ENCODE peak calls at places on chromosomes 16 and 17, in ten cellular contexts. H is left ventricle myocardium inferior; Z is GM12864; U is effector memory CD4-positive, alpha-beta T cell; N is lower leg skin; Q is brain microvascular endothelial cell; R is mesenchymal stem cell; K is tibial nerve; F is transverse colon; J is mesendoderm. X is an unnamed sample.

GRCh38 chr17:36752096-36752888 is 150.9 kb downstream of the MRM1 start:
- DNase-seq in U (no peak), F (peak; percentile 39), J (no peak), Q (no peak), N (no peak), R (no peak), K (no peak), Z (no peak), H (no peak), X (no peak)

GRCh38 chr17:80491478-80492342 is 15.3 kb upstream of the NPTX1 start:
- DNase-seq in Z (no peak), U (no peak), R (no peak), F (no peak), Q (no peak), N (no peak), H (no peak), J (peak; percentile 54), K (no peak), X (no peak)

GRCh38 chr17:79983456-79983855 is 52.2 kb downstream of the TBC1D16 start:
- DNase-seq in K (no peak), Q (no peak), J (no peak), R (no peak), H (no peak), F (peak; percentile 4), U (no peak), Z (no peak), N (no peak), X (no peak)

GRCh38 chr17:7025240-7025639 is 2.4 kb downstream of the BCL6B start:
- DNase-seq in Z (no peak), H (no peak), Q (no peak), U (no peak), F (no peak), J (no peak), R (no peak), K (no peak), N (no peak), X (no peak)

GRCh38 chr16:27318399-27319256 is 4.9 kb downstream of the IL4R start:
- DNase-seq in Q (peak; percentile 56), Z (peak; percentile 50), N (no peak), J (peak; percentile 36), U (peak; percentile 6), F (peak; percentile 48), R (peak; percentile 89), K (no peak), H (peak; percentile 47), X (peak; percentile 69)

GRCh38 chr16:89828199-89828869 is at the start of gene SPIRE2:
- DNase-seq in H (peak; percentile 78), R (peak; percentile 81), Z (no peak), K (no peak), U (peak; percentile 38), Q (peak; percentile 37), J (peak; percentile 83), F (peak; percentile 68), N (peak; percentile 21), X (peak; percentile 76)

GRCh38 chr17:77450742-77451270 is 310.0 kb downstream of the SEC14L1 start:
- DNase-seq in U (no peak), F (no peak), Q (no peak), H (no peak), K (no peak), N (no peak), R (no peak), Z (no peak), J (no peak), X (no peak)

GRCh38 chr17:41835214-41835799 is 725 bp downstream of the NT5C3B start:
- DNase-seq in J (no peak), U (no peak), N (no peak), K (no peak), R (no peak), Q (no peak), Z (no peak), H (no peak), F (no peak), X (no peak)

GRCh38 chr16:31093132-31093703 is 1.4 kb downstream of the VKORC1 start:
- DNase-seq in H (no peak), F (peak; percentile 33), Q (no peak), J (peak; percentile 74), R (no peak), Z (no peak), K (no peak), N (no peak), U (no peak), X (no peak)

GRCh38 chr16:15403392-15403995 is 7.9 kb downstream of the MPV17L start:
- DNase-seq in U (no peak), Z (no peak), F (no peak), N (no peak), R (peak; percentile 27), J (peak; percentile 51), Q (no peak), K (no peak), H (no peak), X (peak; percentile 3)

GRCh38 chr16:68563631-68564366 is 24.7 kb downstream of the ZFP90 start:
- DNase-seq in U (no peak), Z (no peak), R (peak; percentile 5), H (no peak), J (peak; percentile 32), K (no peak), N (no peak), F (no peak), Q (no peak), X (no peak)

GRCh38 chr16:55056585-55057520 is 126.2 kb downstream of the IRX5 start:
- DNase-seq in U (no peak), K (no peak), H (no peak), Z (no peak), N (no peak), R (no peak), Q (no peak), F (no peak), J (peak; percentile 65), X (no peak)
- H3K4me3 ChIP-seq in U (no peak overlapping the region), K (no peak overlapping the region), H (peak overlapping the region; percentile 61), Z (no peak overlapping the region), N (no peak overlapping the region), R (peak overlapping the region; percentile 47), Q (no peak overlapping the region), F (no peak overlapping the region), J (no peak overlapping the region), X (no peak overlapping the region)

DNA sequence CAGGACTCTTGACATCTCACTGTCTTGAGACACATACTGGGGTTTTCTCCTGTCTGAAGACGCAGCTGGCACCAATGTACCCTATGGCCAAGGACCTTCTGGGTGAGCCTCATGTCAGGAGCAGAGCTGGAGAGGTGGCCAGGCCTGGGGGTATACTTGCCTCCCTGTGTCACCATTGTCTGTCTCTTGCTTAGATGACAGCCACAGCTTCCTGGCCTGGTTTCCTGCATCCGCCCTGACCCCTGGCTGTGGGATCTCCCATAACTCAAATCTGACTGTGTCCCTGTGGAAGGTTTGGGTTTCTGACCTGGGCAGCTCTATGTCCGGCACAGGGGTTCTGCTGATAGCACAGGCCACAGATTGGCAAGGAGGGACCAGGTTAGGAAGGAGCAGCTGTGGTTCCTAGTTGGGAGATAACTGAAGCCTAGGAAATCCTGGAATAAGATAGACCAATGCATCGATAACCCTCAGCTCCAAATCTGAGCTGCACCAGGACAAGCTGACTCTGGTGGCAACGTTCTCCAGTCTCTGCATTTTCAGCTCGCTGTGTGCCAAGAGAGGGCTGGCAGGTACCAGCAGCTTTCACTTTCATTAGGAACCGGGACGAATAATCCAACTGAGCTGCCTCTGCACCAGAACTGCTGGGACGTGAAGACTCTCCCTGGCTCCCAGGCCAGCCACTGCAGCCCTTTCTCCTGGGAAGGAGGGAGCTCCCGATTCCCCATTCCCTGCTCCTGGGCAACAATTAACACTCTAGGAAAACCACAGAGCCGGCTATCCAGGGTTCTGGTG is 5.0 kb downstream of the DEXI start:
- DNase-seq in U (no peak), H (peak; percentile 40), F (no peak), K (no peak), J (no peak), N (no peak), R (no peak), Q (no peak), Z (no peak), X (no peak)
- H3K4me3 ChIP-seq in U (peak overlapping the region; percentile 33), H (peak overlapping the region; percentile 93), F (no peak overlapping the region), K (no peak overlapping the region), J (no peak overlapping the region), N (no peak overlapping the region), R (no peak overlapping the region), Q (no peak overlapping the region), Z (no peak overlapping the region), X (no peak overlapping the region)

GRCh38 chr17:29595943-29596774 is 3.2 kb downstream of the ANKRD13B start:
- DNase-seq in J (no peak), H (no peak), U (no peak), R (no peak), K (no peak), N (peak; percentile 12), Q (no peak), F (no peak), Z (no peak), X (no peak)
- H3K4me3 ChIP-seq in J (no peak overlapping the region), H (no peak overlapping the region), U (no peak overlapping the region), R (no peak overlapping the region), K (no peak overlapping the region), N (no peak overlapping the region), Q (no peak overlapping the region), F (no peak overlapping the region), Z (no peak overlapping the region), X (no peak overlapping the region)

GRCh38 chr16:87178177-87178863 is 138.9 kb downstream of the C16orf95 start:
- DNase-seq in U (no peak), Z (no peak), H (no peak), N (no peak), J (peak; percentile 53), F (no peak), R (peak; percentile 60), K (no peak), Q (no peak), X (no peak)
- H3K4me3 ChIP-seq in U (no peak overlapping the region), Z (no peak overlapping the region), H (peak overlapping the region; percentile 18), N (no peak overlapping the region), J (peak overlapping the region; percentile 46), F (no peak overlapping the region), R (no peak overlapping the region), K (no peak overlapping the region), Q (no peak overlapping the region), X (no peak overlapping the region)